ENCODE peak calls at places on chromosomes 3 and 15, in nine cellular contexts. One of them, this sample, is unnamed.

GRCh38 chr3:9399746-9400145 is 2.3 kb downstream of the SETD5 start:
- DNase-seq in stimulated activated CD4-positive, alpha-beta T cell treated with anti-CD3 and anti-CD28 coated beads, Interleukin-1b, Interleukin-23, amount 100 ng/mL, for 24 hours: no peak
- DNase-seq in NCI-H1694: peak
- DNase-seq in M059J: peak
- DNase-seq in GM06990: no peak
- DNase-seq in T-helper 9 cell: no peak
- DNase-seq in A172: peak
- DNase-seq in EL: peak
- DNase-seq in fibroblast of pulmonary artery: peak
- DNase-seq in this sample: peak

GRCh38 chr3:65181397-65181871 is 493.6 kb upstream of the ADAMTS9 start:
- DNase-seq in stimulated activated CD4-positive, alpha-beta T cell treated with anti-CD3 and anti-CD28 coated beads, Interleukin-1b, Interleukin-23, amount 100 ng/mL, for 24 hours: no peak
- DNase-seq in NCI-H1694: no peak
- DNase-seq in M059J: no peak
- DNase-seq in GM06990: no peak
- DNase-seq in T-helper 9 cell: no peak
- DNase-seq in A172: no peak
- DNase-seq in EL: no peak
- DNase-seq in fibroblast of pulmonary artery: peak
- DNase-seq in this sample: no peak

GRCh38 chr15:58606577-58607080 is 142.9 kb downstream of the ADAM10 start:
- DNase-seq in stimulated activated CD4-positive, alpha-beta T cell treated with anti-CD3 and anti-CD28 coated beads, Interleukin-1b, Interleukin-23, amount 100 ng/mL, for 24 hours: no peak
- DNase-seq in NCI-H1694: no peak
- DNase-seq in M059J: peak
- DNase-seq in GM06990: no peak
- DNase-seq in T-helper 9 cell: no peak
- DNase-seq in A172: no peak
- DNase-seq in EL: no peak
- DNase-seq in fibroblast of pulmonary artery: no peak
- DNase-seq in this sample: no peak

GRCh38 chr3:192091831-192092230 is 630.9 kb downstream of the PYDC2 start:
- DNase-seq in stimulated activated CD4-positive, alpha-beta T cell treated with anti-CD3 and anti-CD28 coated beads, Interleukin-1b, Interleukin-23, amount 100 ng/mL, for 24 hours: no peak
- DNase-seq in NCI-H1694: no peak
- DNase-seq in M059J: peak
- DNase-seq in GM06990: no peak
- DNase-seq in T-helper 9 cell: no peak
- DNase-seq in A172: peak
- DNase-seq in EL: peak
- DNase-seq in fibroblast of pulmonary artery: peak
- DNase-seq in this sample: peak

GRCh38 chr3:67048716-67049076 is 50.6 kb downstream of the KBTBD8 start:
- DNase-seq in stimulated activated CD4-positive, alpha-beta T cell treated with anti-CD3 and anti-CD28 coated beads, Interleukin-1b, Interleukin-23, amount 100 ng/mL, for 24 hours: no peak
- DNase-seq in NCI-H1694: no peak
- DNase-seq in M059J: no peak
- DNase-seq in GM06990: no peak
- DNase-seq in T-helper 9 cell: no peak
- DNase-seq in A172: no peak
- DNase-seq in EL: no peak
- DNase-seq in fibroblast of pulmonary artery: no peak
- DNase-seq in this sample: no peak

GRCh38 chr3:15860014-15860934 is 62.5 kb upstream of the ANKRD28 start:
- DNase-seq in stimulated activated CD4-positive, alpha-beta T cell treated with anti-CD3 and anti-CD28 coated beads, Interleukin-1b, Interleukin-23, amount 100 ng/mL, for 24 hours: peak
- DNase-seq in NCI-H1694: peak
- DNase-seq in M059J: peak
- DNase-seq in GM06990: peak
- DNase-seq in T-helper 9 cell: no peak
- DNase-seq in A172: peak
- DNase-seq in EL: peak
- DNase-seq in fibroblast of pulmonary artery: peak
- DNase-seq in this sample: peak

GRCh38 chr3:129624347-129625070 is 18.0 kb upstream of the PLXND1 start:
- DNase-seq in stimulated activated CD4-positive, alpha-beta T cell treated with anti-CD3 and anti-CD28 coated beads, Interleukin-1b, Interleukin-23, amount 100 ng/mL, for 24 hours: no peak
- DNase-seq in NCI-H1694: no peak
- DNase-seq in M059J: peak
- DNase-seq in GM06990: no peak
- DNase-seq in T-helper 9 cell: no peak
- DNase-seq in A172: no peak
- DNase-seq in EL: no peak
- DNase-seq in fibroblast of pulmonary artery: no peak
- DNase-seq in this sample: no peak

GRCh38 chr3:123876858-123877257 is 7.3 kb downstream of the MYLK start:
- DNase-seq in stimulated activated CD4-positive, alpha-beta T cell treated with anti-CD3 and anti-CD28 coated beads, Interleukin-1b, Interleukin-23, amount 100 ng/mL, for 24 hours: no peak
- DNase-seq in NCI-H1694: no peak
- DNase-seq in M059J: no peak
- DNase-seq in GM06990: no peak
- DNase-seq in T-helper 9 cell: no peak
- DNase-seq in A172: no peak
- DNase-seq in EL: no peak
- DNase-seq in fibroblast of pulmonary artery: no peak
- DNase-seq in this sample: peak

GRCh38 chr3:57756022-57756527 is at the start of gene SLMAP:
- DNase-seq in stimulated activated CD4-positive, alpha-beta T cell treated with anti-CD3 and anti-CD28 coated beads, Interleukin-1b, Interleukin-23, amount 100 ng/mL, for 24 hours: peak
- DNase-seq in NCI-H1694: peak
- DNase-seq in M059J: peak
- DNase-seq in GM06990: peak
- DNase-seq in T-helper 9 cell: peak
- DNase-seq in A172: peak
- DNase-seq in EL: peak
- DNase-seq in fibroblast of pulmonary artery: peak
- DNase-seq in this sample: peak

GRCh38 chr3:129596194-129597086 is 10.0 kb downstream of the PLXND1 start:
- DNase-seq in stimulated activated CD4-positive, alpha-beta T cell treated with anti-CD3 and anti-CD28 coated beads, Interleukin-1b, Interleukin-23, amount 100 ng/mL, for 24 hours: no peak
- DNase-seq in NCI-H1694: no peak
- DNase-seq in M059J: peak
- DNase-seq in GM06990: no peak
- DNase-seq in T-helper 9 cell: no peak
- DNase-seq in A172: peak
- DNase-seq in EL: peak
- DNase-seq in fibroblast of pulmonary artery: peak
- DNase-seq in this sample: peak

GRCh38 chr3:8532251-8532831 is 30.7 kb downstream of the LMCD1 start:
- DNase-seq in stimulated activated CD4-positive, alpha-beta T cell treated with anti-CD3 and anti-CD28 coated beads, Interleukin-1b, Interleukin-23, amount 100 ng/mL, for 24 hours: no peak
- DNase-seq in NCI-H1694: no peak
- DNase-seq in M059J: peak
- DNase-seq in GM06990: no peak
- DNase-seq in T-helper 9 cell: no peak
- DNase-seq in A172: peak
- DNase-seq in EL: peak
- DNase-seq in fibroblast of pulmonary artery: no peak
- DNase-seq in this sample: peak

GRCh38 chr3:20645340-20645739 is 459.3 kb upstream of the SGO1 start:
- DNase-seq in stimulated activated CD4-positive, alpha-beta T cell treated with anti-CD3 and anti-CD28 coated beads, Interleukin-1b, Interleukin-23, amount 100 ng/mL, for 24 hours: no peak
- DNase-seq in NCI-H1694: no peak
- DNase-seq in M059J: no peak
- DNase-seq in GM06990: no peak
- DNase-seq in T-helper 9 cell: no peak
- DNase-seq in A172: no peak
- DNase-seq in EL: no peak
- DNase-seq in fibroblast of pulmonary artery: peak
- DNase-seq in this sample: no peak

GRCh38 chr3:22231061-22231460 is 480.1 kb upstream of the ZNF385D start:
- DNase-seq in stimulated activated CD4-positive, alpha-beta T cell treated with anti-CD3 and anti-CD28 coated beads, Interleukin-1b, Interleukin-23, amount 100 ng/mL, for 24 hours: no peak
- DNase-seq in NCI-H1694: no peak
- DNase-seq in M059J: peak
- DNase-seq in GM06990: no peak
- DNase-seq in T-helper 9 cell: no peak
- DNase-seq in A172: no peak
- DNase-seq in EL: no peak
- DNase-seq in fibroblast of pulmonary artery: peak
- DNase-seq in this sample: no peak

GRCh38 chr15:31327674-31328424 is 1.2 kb downstream of the KLF13 start:
- DNase-seq in stimulated activated CD4-positive, alpha-beta T cell treated with anti-CD3 and anti-CD28 coated beads, Interleukin-1b, Interleukin-23, amount 100 ng/mL, for 24 hours: no peak
- DNase-seq in NCI-H1694: no peak
- DNase-seq in M059J: peak
- DNase-seq in GM06990: peak
- DNase-seq in T-helper 9 cell: peak
- DNase-seq in A172: peak
- DNase-seq in EL: peak
- DNase-seq in fibroblast of pulmonary artery: peak
- DNase-seq in this sample: peak

GRCh38 chr3:177193706-177194268 is 3.5 kb downstream of the TBL1XR1 start:
- DNase-seq in stimulated activated CD4-positive, alpha-beta T cell treated with anti-CD3 and anti-CD28 coated beads, Interleukin-1b, Interleukin-23, amount 100 ng/mL, for 24 hours: no peak
- DNase-seq in NCI-H1694: no peak
- DNase-seq in M059J: no peak
- DNase-seq in GM06990: no peak
- DNase-seq in T-helper 9 cell: no peak
- DNase-seq in A172: no peak
- DNase-seq in EL: no peak
- DNase-seq in fibroblast of pulmonary artery: no peak
- DNase-seq in this sample: no peak

GRCh38 chr15:41577863-41578735 is 19.1 kb downstream of the TYRO3 start:
- DNase-seq in stimulated activated CD4-positive, alpha-beta T cell treated with anti-CD3 and anti-CD28 coated beads, Interleukin-1b, Interleukin-23, amount 100 ng/mL, for 24 hours: no peak
- DNase-seq in NCI-H1694: no peak
- DNase-seq in M059J: peak
- DNase-seq in GM06990: no peak
- DNase-seq in T-helper 9 cell: no peak
- DNase-seq in A172: peak
- DNase-seq in EL: no peak
- DNase-seq in fibroblast of pulmonary artery: no peak
- DNase-seq in this sample: no peak

GRCh38 chr3:138187296-138188012 is at the start of gene ARMC8:
- DNase-seq in stimulated activated CD4-positive, alpha-beta T cell treated with anti-CD3 and anti-CD28 coated beads, Interleukin-1b, Interleukin-23, amount 100 ng/mL, for 24 hours: no peak
- DNase-seq in NCI-H1694: peak
- DNase-seq in M059J: no peak
- DNase-seq in GM06990: no peak
- DNase-seq in T-helper 9 cell: no peak
- DNase-seq in A172: peak
- DNase-seq in EL: peak
- DNase-seq in fibroblast of pulmonary artery: peak
- DNase-seq in this sample: peak

GRCh38 chr3:4140921-4141320 is 162.2 kb upstream of the SETMAR start:
- DNase-seq in stimulated activated CD4-positive, alpha-beta T cell treated with anti-CD3 and anti-CD28 coated beads, Interleukin-1b, Interleukin-23, amount 100 ng/mL, for 24 hours: no peak
- DNase-seq in NCI-H1694: no peak
- DNase-seq in M059J: no peak
- DNase-seq in GM06990: no peak
- DNase-seq in T-helper 9 cell: no peak
- DNase-seq in A172: no peak
- DNase-seq in EL: no peak
- DNase-seq in fibroblast of pulmonary artery: no peak
- DNase-seq in this sample: no peak

GRCh38 chr3:31955581-31955980 is 25.5 kb downstream of the OSBPL10 start:
- DNase-seq in stimulated activated CD4-positive, alpha-beta T cell treated with anti-CD3 and anti-CD28 coated beads, Interleukin-1b, Interleukin-23, amount 100 ng/mL, for 24 hours: no peak
- DNase-seq in NCI-H1694: no peak
- DNase-seq in M059J: no peak
- DNase-seq in GM06990: no peak
- DNase-seq in T-helper 9 cell: no peak
- DNase-seq in A172: no peak
- DNase-seq in EL: no peak
- DNase-seq in fibroblast of pulmonary artery: no peak
- DNase-seq in this sample: no peak

GRCh38 chr3:7346364-7346763 is 485.4 kb downstream of the GRM7 start:
- DNase-seq in stimulated activated CD4-positive, alpha-beta T cell treated with anti-CD3 and anti-CD28 coated beads, Interleukin-1b, Interleukin-23, amount 100 ng/mL, for 24 hours: no peak
- DNase-seq in NCI-H1694: no peak
- DNase-seq in M059J: no peak
- DNase-seq in GM06990: no peak
- DNase-seq in T-helper 9 cell: no peak
- DNase-seq in A172: no peak
- DNase-seq in EL: no peak
- DNase-seq in fibroblast of pulmonary artery: peak
- DNase-seq in this sample: no peak

GRCh38 chr15:82312611-82313349 is 36.5 kb downstream of the GOLGA6L10 start:
- DNase-seq in stimulated activated CD4-positive, alpha-beta T cell treated with anti-CD3 and anti-CD28 coated beads, Interleukin-1b, Interleukin-23, amount 100 ng/mL, for 24 hours: no peak
- DNase-seq in NCI-H1694: no peak
- DNase-seq in M059J: peak
- DNase-seq in GM06990: no peak
- DNase-seq in T-helper 9 cell: no peak
- DNase-seq in A172: peak
- DNase-seq in EL: peak
- DNase-seq in fibroblast of pulmonary artery: peak
- DNase-seq in this sample: peak

GRCh38 chr15:69126054-69126469 is 34.4 kb upstream of the GLCE start:
- DNase-seq in stimulated activated CD4-positive, alpha-beta T cell treated with anti-CD3 and anti-CD28 coated beads, Interleukin-1b, Interleukin-23, amount 100 ng/mL, for 24 hours: no peak
- DNase-seq in NCI-H1694: no peak
- DNase-seq in M059J: no peak
- DNase-seq in GM06990: no peak
- DNase-seq in T-helper 9 cell: no peak
- DNase-seq in A172: peak
- DNase-seq in EL: no peak
- DNase-seq in fibroblast of pulmonary artery: peak
- DNase-seq in this sample: no peak

GRCh38 chr3:197541756-197542539 is 13.8 kb downstream of the BDH1 start:
- DNase-seq in stimulated activated CD4-positive, alpha-beta T cell treated with anti-CD3 and anti-CD28 coated beads, Interleukin-1b, Interleukin-23, amount 100 ng/mL, for 24 hours: no peak
- DNase-seq in NCI-H1694: peak
- DNase-seq in M059J: no peak
- DNase-seq in GM06990: no peak
- DNase-seq in T-helper 9 cell: no peak
- DNase-seq in A172: peak
- DNase-seq in EL: peak
- DNase-seq in fibroblast of pulmonary artery: peak
- DNase-seq in this sample: peak

GRCh38 chr3:98617841-98618240 is 24.4 kb upstream of the CPOX start:
- DNase-seq in stimulated activated CD4-positive, alpha-beta T cell treated with anti-CD3 and anti-CD28 coated beads, Interleukin-1b, Interleukin-23, amount 100 ng/mL, for 24 hours: no peak
- DNase-seq in NCI-H1694: no peak
- DNase-seq in M059J: no peak
- DNase-seq in GM06990: no peak
- DNase-seq in T-helper 9 cell: no peak
- DNase-seq in A172: no peak
- DNase-seq in EL: no peak
- DNase-seq in fibroblast of pulmonary artery: no peak
- DNase-seq in this sample: no peak

GRCh38 chr15:82595766-82596165 is 51.4 kb downstream of the CPEB1 start:
- DNase-seq in stimulated activated CD4-positive, alpha-beta T cell treated with anti-CD3 and anti-CD28 coated beads, Interleukin-1b, Interleukin-23, amount 100 ng/mL, for 24 hours: no peak
- DNase-seq in NCI-H1694: no peak
- DNase-seq in M059J: no peak
- DNase-seq in GM06990: no peak
- DNase-seq in T-helper 9 cell: no peak
- DNase-seq in A172: no peak
- DNase-seq in EL: no peak
- DNase-seq in fibroblast of pulmonary artery: no peak
- DNase-seq in this sample: no peak

GRCh38 chr3:52527732-52528595 is 5.7 kb downstream of the NT5DC2 start:
- DNase-seq in stimulated activated CD4-positive, alpha-beta T cell treated with anti-CD3 and anti-CD28 coated beads, Interleukin-1b, Interleukin-23, amount 100 ng/mL, for 24 hours: no peak
- DNase-seq in NCI-H1694: no peak
- DNase-seq in M059J: no peak
- DNase-seq in GM06990: no peak
- DNase-seq in T-helper 9 cell: no peak
- DNase-seq in A172: no peak
- DNase-seq in EL: no peak
- DNase-seq in fibroblast of pulmonary artery: no peak
- DNase-seq in this sample: no peak

GRCh38 chr15:40263036-40263754 is 19.7 kb downstream of the ANKRD63 start:
- DNase-seq in stimulated activated CD4-positive, alpha-beta T cell treated with anti-CD3 and anti-CD28 coated beads, Interleukin-1b, Interleukin-23, amount 100 ng/mL, for 24 hours: no peak
- DNase-seq in NCI-H1694: no peak
- DNase-seq in M059J: peak
- DNase-seq in GM06990: no peak
- DNase-seq in T-helper 9 cell: no peak
- DNase-seq in A172: no peak
- DNase-seq in EL: peak
- DNase-seq in fibroblast of pulmonary artery: peak
- DNase-seq in this sample: peak

GRCh38 chr3:46829699-46830208 is 33.5 kb downstream of the MYL3 start:
- DNase-seq in stimulated activated CD4-positive, alpha-beta T cell treated with anti-CD3 and anti-CD28 coated beads, Interleukin-1b, Interleukin-23, amount 100 ng/mL, for 24 hours: no peak
- DNase-seq in NCI-H1694: no peak
- DNase-seq in M059J: no peak
- DNase-seq in GM06990: peak
- DNase-seq in T-helper 9 cell: no peak
- DNase-seq in A172: peak
- DNase-seq in EL: no peak
- DNase-seq in fibroblast of pulmonary artery: no peak
- DNase-seq in this sample: no peak

GRCh38 chr3:186317478-186317877 is 44.6 kb downstream of the DGKG start:
- DNase-seq in stimulated activated CD4-positive, alpha-beta T cell treated with anti-CD3 and anti-CD28 coated beads, Interleukin-1b, Interleukin-23, amount 100 ng/mL, for 24 hours: no peak
- DNase-seq in NCI-H1694: no peak
- DNase-seq in M059J: no peak
- DNase-seq in GM06990: no peak
- DNase-seq in T-helper 9 cell: no peak
- DNase-seq in A172: no peak
- DNase-seq in EL: no peak
- DNase-seq in fibroblast of pulmonary artery: no peak
- DNase-seq in this sample: no peak

GRCh38 chr15:46917853-46918252 is 799.5 kb upstream of the SEMA6D start:
- DNase-seq in stimulated activated CD4-positive, alpha-beta T cell treated with anti-CD3 and anti-CD28 coated beads, Interleukin-1b, Interleukin-23, amount 100 ng/mL, for 24 hours: no peak
- DNase-seq in NCI-H1694: no peak
- DNase-seq in M059J: no peak
- DNase-seq in GM06990: no peak
- DNase-seq in T-helper 9 cell: no peak
- DNase-seq in A172: no peak
- DNase-seq in EL: no peak
- DNase-seq in fibroblast of pulmonary artery: no peak
- DNase-seq in this sample: no peak

GRCh38 chr3:11060500-11061251 is 68.1 kb downstream of the SLC6A1 start:
- DNase-seq in stimulated activated CD4-positive, alpha-beta T cell treated with anti-CD3 and anti-CD28 coated beads, Interleukin-1b, Interleukin-23, amount 100 ng/mL, for 24 hours: peak
- DNase-seq in NCI-H1694: no peak
- DNase-seq in M059J: peak
- DNase-seq in GM06990: peak
- DNase-seq in T-helper 9 cell: peak
- DNase-seq in A172: peak
- DNase-seq in EL: peak
- DNase-seq in fibroblast of pulmonary artery: peak
- DNase-seq in this sample: peak